ENCODE peak calls at places on chromosomes 4 and X, in four cellular contexts. F is GM12878, V is K562, X is HepG2. K is an unnamed sample.
A peak's percentile ranks its signal among the peaks of the same experiment; 100 is the strongest.

GRCh38 chrX:110346681-110347080 is 12.0 kb upstream of the RTL9 start:
- DNase-seq in X (no peak), F (no peak), V (peak; percentile 18), K (no peak)

GRCh38 chr4:56757821-56758400 is 63.6 kb downstream of the SPINK2 start:
- DNase-seq in F (peak; percentile 82), X (peak; percentile 47), V (peak; percentile 15), K (no peak)

GRCh38 chrX:19212037-19212436 is 89.8 kb upstream of the ADGRG2 start:
- DNase-seq in F (no peak), X (no peak), V (no peak), K (no peak)

GRCh38 chrX:73267979-73268378 is 53.3 kb upstream of the NAP1L2 start:
- DNase-seq in X (no peak), F (no peak), V (no peak), K (no peak)

GRCh38 chr4:182293836-182294235 is 50.6 kb downstream of the TENM3 start:
- DNase-seq in X (no peak), F (no peak), V (no peak), K (no peak)

GRCh38 chrX:74382613-74383012 is 38.7 kb upstream of the SLC16A2 start:
- DNase-seq in V (peak; percentile 64), X (peak; percentile 29), F (peak; percentile 3), K (peak; percentile 87)

GRCh38 chrX:7047951-7048350 is 99.6 kb upstream of the STS start:
- DNase-seq in X (no peak), F (no peak), V (no peak), K (no peak)

GRCh38 chr4:167274346-167274745 is 40.1 kb upstream of the SPOCK3 start:
- DNase-seq in X (no peak), V (no peak), F (no peak), K (no peak)

GRCh38 chr4:48432017-48432416 is 51.1 kb upstream of the SLC10A4 start:
- DNase-seq in X (no peak), F (no peak), V (no peak), K (no peak)

GRCh38 chr4:48439988-48440387 is 43.2 kb upstream of the SLC10A4 start:
- DNase-seq in F (no peak), V (no peak), X (no peak), K (no peak)

GRCh38 chr4:48431401-48431800 is 51.7 kb upstream of the SLC10A4 start:
- DNase-seq in V (no peak), X (no peak), F (no peak), K (no peak)

GRCh38 chr4:48436318-48436717 is 46.8 kb upstream of the SLC10A4 start:
- DNase-seq in F (no peak), V (no peak), X (no peak), K (no peak)
- TF ChIP-seq TARDBP in F (no peak), V (no peak), X (no peak), K (no peak)

GRCh38 chrX:82134378-82134777 is 932.5 kb downstream of the SH3BGRL start:
- DNase-seq in X (no peak), F (no peak), V (no peak), K (no peak)
- TF ChIP-seq TARDBP in X (no peak), F (no peak), V (no peak), K (no peak)

DNA sequence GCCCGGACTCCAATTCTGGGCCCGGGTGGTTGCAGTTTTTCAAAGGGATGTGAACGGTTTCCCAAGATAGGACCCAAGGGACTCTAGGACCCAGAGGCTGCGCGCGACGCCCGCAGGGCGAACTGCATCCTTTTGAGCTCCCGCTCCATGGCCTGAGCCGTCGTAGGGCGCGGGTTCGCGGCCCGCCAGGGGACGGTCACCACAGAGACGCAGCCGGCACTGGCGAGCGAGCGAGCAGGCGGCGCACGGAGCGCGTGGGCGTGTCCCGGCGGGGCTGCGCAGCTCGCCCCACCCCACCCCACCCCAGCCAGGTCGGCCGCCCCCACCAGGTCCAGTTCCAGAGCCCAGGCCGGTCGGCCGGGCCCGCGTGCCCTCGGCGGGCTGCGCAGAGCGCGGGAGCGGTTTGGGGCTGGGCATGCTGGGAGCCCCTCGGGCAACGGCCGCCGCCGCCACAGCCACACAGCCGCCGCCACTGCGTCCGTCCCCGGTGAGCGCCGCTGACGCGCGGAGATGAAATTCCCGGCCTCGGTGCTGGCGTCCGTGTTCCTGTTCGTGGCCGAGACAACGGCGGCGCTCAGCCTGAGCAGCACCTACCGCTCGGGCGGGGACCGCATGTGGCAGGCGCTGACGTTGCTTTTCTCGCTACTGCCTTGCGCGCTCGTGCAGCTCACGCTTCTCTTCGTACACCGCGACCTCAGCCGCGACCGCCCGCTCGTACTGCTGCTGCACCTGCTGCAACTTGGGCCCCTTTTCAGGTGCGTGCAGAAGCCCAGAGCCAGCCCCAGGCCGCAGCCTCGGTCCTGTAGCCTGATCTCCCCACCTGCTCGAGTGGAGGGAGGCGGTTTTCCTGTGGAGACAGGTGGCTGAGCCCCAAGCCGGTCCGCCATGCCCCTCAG is at the start of gene XK:
- DNase-seq in X (no peak), F (no peak), V (peak; percentile 69), K (peak; percentile 55)
- TF ChIP-seq TARDBP in X (no peak), F (no peak), V (no peak), K (no peak)

GRCh38 chr4:85368240-85368639 is 106.7 kb upstream of the ARHGAP24 start:
- DNase-seq in F (no peak), V (no peak), X (no peak), K (no peak)
- TF ChIP-seq TARDBP in F (no peak), V (no peak), X (no peak), K (no peak)

GRCh38 chrX:40175416-40176255 is 77.9 kb upstream of the BCOR start:
- DNase-seq in X (peak; percentile 47), F (no peak), V (peak; percentile 72), K (no peak)
- TF ChIP-seq TARDBP in X (no peak), F (no peak), V (peak; percentile 21), K (peak; percentile 66)

GRCh38 chr4:16875487-16875886 is 23.0 kb downstream of the LDB2 start:
- DNase-seq in X (no peak), F (no peak), V (no peak), K (no peak)
- TF ChIP-seq TARDBP in X (no peak), F (no peak), V (no peak), K (no peak)

GRCh38 chr4:5636766-5637670 is 71.3 kb downstream of the EVC2 start:
- DNase-seq in X (no peak), V (no peak), F (no peak), K (no peak)

GRCh38 chr4:5640096-5640495 is 68.3 kb downstream of the EVC2 start:
- DNase-seq in F (no peak), V (no peak), X (no peak), K (no peak)

GRCh38 chr4:5638976-5639375 is 69.4 kb downstream of the EVC2 start:
- DNase-seq in X (no peak), V (no peak), F (no peak), K (no peak)

GRCh38 chr4:5639556-5639955 is 68.8 kb downstream of the EVC2 start:
- DNase-seq in F (no peak), V (no peak), X (no peak), K (no peak)

GRCh38 chr4:5638316-5638715 is 70.0 kb downstream of the EVC2 start:
- DNase-seq in V (no peak), X (no peak), F (no peak), K (no peak)
- TF ChIP-seq TARDBP in V (no peak), X (no peak), F (no peak), K (no peak)

GRCh38 chrX:45760187-45760742 is 559.6 kb upstream of the DIPK2B start:
- DNase-seq in X (no peak), V (no peak), F (no peak), K (no peak)

GRCh38 chrX:45765726-45766125 is 565.0 kb upstream of the DIPK2B start:
- DNase-seq in F (no peak), V (no peak), X (no peak), K (no peak)

GRCh38 chrX:45761920-45762319 is 561.2 kb upstream of the DIPK2B start:
- DNase-seq in F (no peak), X (no peak), V (no peak), K (no peak)

GRCh38 chrX:45765281-45765680 is 564.6 kb upstream of the DIPK2B start:
- DNase-seq in X (no peak), V (no peak), F (no peak), K (no peak)

DNA sequence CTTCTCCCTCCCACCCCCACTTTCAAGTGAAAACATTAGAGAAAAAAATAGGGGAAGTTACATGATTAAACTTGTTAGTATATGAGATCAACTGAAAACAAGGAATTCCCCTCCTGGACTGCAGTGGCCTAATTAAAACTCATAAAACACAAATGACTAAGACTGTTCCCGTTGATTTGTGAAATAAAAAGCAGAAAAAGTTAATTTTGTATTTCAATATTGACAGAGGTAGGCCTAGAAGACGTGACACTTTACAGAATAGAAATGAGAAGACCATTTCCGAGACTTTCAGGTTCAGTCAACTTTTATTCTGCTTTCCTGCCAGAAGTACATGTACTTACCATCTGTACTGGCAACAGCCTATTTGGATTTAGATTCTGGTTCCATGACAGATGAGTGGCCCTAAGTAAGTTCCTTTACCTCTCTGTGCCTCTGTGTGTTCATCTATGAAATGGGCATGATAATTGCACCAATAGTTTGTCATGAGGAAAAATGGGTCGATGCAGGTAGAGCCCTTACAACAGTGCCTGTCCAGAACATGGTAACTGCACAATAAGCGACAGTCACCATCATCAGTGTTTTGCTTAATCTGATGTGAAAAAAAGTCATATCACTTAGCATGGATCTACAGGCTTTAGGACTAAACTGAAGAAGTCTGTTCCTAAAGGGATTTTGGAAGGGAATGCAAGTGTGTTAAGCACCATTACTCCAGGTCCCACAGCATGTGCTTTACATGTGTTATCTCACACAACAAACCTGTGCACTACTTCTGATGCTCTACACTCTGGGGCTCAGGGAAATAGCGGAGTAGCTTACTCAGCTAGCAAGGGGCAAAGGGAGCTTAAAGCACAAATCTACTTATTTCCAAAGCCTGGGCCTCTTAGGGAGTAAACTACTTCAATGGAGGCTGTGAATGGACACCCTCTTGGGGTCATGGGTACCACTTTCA is 562.3 kb upstream of the DIPK2B start:
- DNase-seq in V (no peak), F (peak; percentile 45), X (no peak), K (no peak)
- TF ChIP-seq TARDBP in V (no peak), F (no peak), X (no peak), K (no peak)

GRCh38 chrX:44245730-44246129 is 97.7 kb downstream of the EFHC2 start:
- DNase-seq in X (no peak), F (no peak), V (no peak), K (no peak)
- TF ChIP-seq TARDBP in X (no peak), F (no peak), V (no peak), K (no peak)

GRCh38 chr4:147828361-147828760 is 96.5 kb downstream of the ARHGAP10 start:
- DNase-seq in X (no peak), V (no peak), F (no peak), K (no peak)

GRCh38 chr4:147824884-147825283 is 93.0 kb downstream of the ARHGAP10 start:
- DNase-seq in F (no peak), V (no peak), X (no peak), K (no peak)

GRCh38 chr4:147825451-147826287 is 93.8 kb downstream of the ARHGAP10 start:
- DNase-seq in V (no peak), F (no peak), X (no peak), K (peak; percentile 15)

GRCh38 chr4:147824316-147824715 is 92.4 kb downstream of the ARHGAP10 start:
- DNase-seq in X (no peak), F (no peak), V (no peak), K (no peak)

DNA sequence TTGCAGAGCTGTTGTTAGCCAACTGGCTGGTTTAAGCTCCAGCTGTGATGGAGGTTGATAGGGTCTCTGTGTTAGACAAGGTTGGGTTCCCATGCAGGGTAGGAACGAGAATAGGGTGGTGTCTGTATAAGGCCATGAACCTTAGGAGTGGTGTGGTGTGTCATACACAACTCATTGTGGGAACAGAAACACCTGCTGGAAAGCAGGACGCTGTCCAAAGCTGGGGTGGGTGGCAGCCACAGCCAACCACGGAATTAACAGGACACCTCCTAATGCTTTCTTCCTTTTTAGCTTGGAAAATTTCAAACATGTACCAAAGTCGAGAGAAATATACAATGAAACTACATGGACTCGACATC is 94.4 kb downstream of the ARHGAP10 start:
- DNase-seq in V (no peak), X (no peak), F (no peak), K (no peak)
- TF ChIP-seq TARDBP in V (no peak), X (no peak), F (no peak), K (no peak)